ENCODE peak calls at places on chromosomes 7 and 10, in five cellular contexts. B, E, Q, N and P are unnamed samples.

GRCh38 chr10:126133082-126133620 is 236.8 kb downstream of the FANK1 start:
- DNase-seq in N (no peak), Q (no peak), B (no peak), E (no peak), P (no peak)

GRCh38 chr7:51645298-51645697 is 328.7 kb upstream of the COBL start:
- DNase-seq in E (no peak), N (no peak), B (no peak), Q (no peak), P (no peak)

GRCh38 chr10:64426745-64427144 is 905.5 kb downstream of the REEP3 start:
- DNase-seq in E (no peak), N (no peak), B (no peak), Q (no peak), P (no peak)

GRCh38 chr7:66099551-66100407 is 14.9 kb upstream of the CRCP start:
- DNase-seq in Q (peak; percentile 35), B (no peak), E (peak; percentile 82), N (no peak), P (peak; percentile 89)

GRCh38 chr7:133871757-133872156 is 255.4 kb upstream of the LRGUK start:
- DNase-seq in B (no peak), E (no peak), Q (no peak), N (no peak), P (no peak)

GRCh38 chr10:133357293-133358151 is at the start of gene FUOM:
- DNase-seq in Q (no peak), B (peak; percentile 77), E (no peak), N (no peak), P (peak; percentile 29)

GRCh38 chr7:126361183-126361582 is 891.6 kb downstream of the GRM8 start:
- DNase-seq in Q (no peak), E (no peak), B (no peak), N (no peak), P (no peak)

GRCh38 chr7:43294080-43294630 is 181.7 kb downstream of the HECW1 start:
- DNase-seq in E (peak; percentile 52), N (no peak), Q (no peak), B (no peak), P (peak; percentile 78)

GRCh38 chr7:2275101-2275500 is 33.1 kb downstream of the NUDT1 start:
- DNase-seq in E (no peak), N (no peak), Q (no peak), B (no peak), P (no peak)

GRCh38 chr7:113026941-113027340 is 59.7 kb downstream of the GPR85 start:
- DNase-seq in Q (no peak), N (no peak), E (peak; percentile 28), B (no peak), P (peak; percentile 45)

GRCh38 chr7:128922496-128923410 is 12.2 kb upstream of the KCP start:
- DNase-seq in N (no peak), B (no peak), E (no peak), Q (no peak), P (no peak)